ENCODE peak calls at places on chromosomes 16 and 17, in eight cellular contexts. I is H1, N is colonic mucosa, V is brain microvascular endothelial cell, H is fibroblast of the aortic adventitia, C is Caco-2, T is cardiac fibroblast, O is cardiac muscle cell. F is an unnamed sample.

GRCh38 chr17:77959216-77959925 is 868 bp downstream of the TNRC6C start:
- DNase-seq in O (peak), N (no peak), V (peak), I (peak), C (no peak), H (peak), T (peak), F (no peak)

GRCh38 chr17:61486135-61487120 is 34.2 kb downstream of the TBX4 start:
- DNase-seq in O (peak), V (no peak), C (no peak), T (no peak), N (no peak), I (no peak), H (no peak), F (no peak)

GRCh38 chr17:45320349-45320930 is 3.6 kb upstream of the MAP3K14 start:
- DNase-seq in V (peak), H (peak), T (peak), I (no peak), N (no peak), O (no peak), C (no peak), F (peak)

GRCh38 chr16:62077998-62078397 is 41.8 kb upstream of the CDH8 start:
- DNase-seq in V (peak), O (peak), I (peak), H (no peak), N (no peak), C (peak), T (peak), F (peak)

GRCh38 chr16:47198180-47198575 is 54.4 kb upstream of the NETO2 start:
- DNase-seq in V (no peak), I (no peak), O (no peak), T (peak), C (no peak), H (no peak), N (no peak), F (no peak)

GRCh38 chr17:57442401-57442823 is 186.1 kb downstream of the MSI2 start:
- DNase-seq in V (peak), C (no peak), N (no peak), O (no peak), I (no peak), T (no peak), H (no peak), F (no peak)

GRCh38 chr17:35889818-35890773 is 9.9 kb upstream of the CCL5 start:
- DNase-seq in O (peak), C (no peak), V (peak), H (peak), T (peak), N (no peak), I (no peak), F (peak)

GRCh38 chr16:56606071-56606687 is 2.2 kb upstream of the MT2A start:
- DNase-seq in O (no peak), V (peak), N (peak), C (no peak), I (no peak), H (peak), T (peak), F (no peak)

GRCh38 chr16:2836646-2837508 is 6.8 kb downstream of the ZG16B start:
- DNase-seq in N (no peak), V (no peak), I (no peak), H (peak), C (no peak), O (no peak), T (no peak), F (no peak)

GRCh38 chr16:1941924-1942809 is 832 bp downstream of the MSRB1 start:
- DNase-seq in C (no peak), T (peak), I (no peak), H (no peak), O (no peak), V (no peak), N (peak), F (peak)

GRCh38 chr16:53849994-53850393 is 146.0 kb downstream of the FTO start:
- DNase-seq in H (no peak), N (no peak), O (no peak), T (no peak), I (no peak), V (no peak), C (no peak), F (no peak)

GRCh38 chr17:39926135-39926587 is 1.2 kb downstream of the ORMDL3 start:
- DNase-seq in T (no peak), V (no peak), C (no peak), H (no peak), N (no peak), O (peak), I (no peak), F (no peak)

GRCh38 chr16:89257281-89257731 is 39.8 kb downstream of the ZNF778 start:
- DNase-seq in V (no peak), O (no peak), C (no peak), I (peak), H (no peak), T (no peak), N (no peak), F (no peak)

GRCh38 chr17:75346906-75347305 is 57.7 kb upstream of the SLC25A19 start:
- DNase-seq in V (peak), C (peak), I (no peak), H (peak), N (no peak), T (no peak), O (no peak), F (peak)

DNA sequence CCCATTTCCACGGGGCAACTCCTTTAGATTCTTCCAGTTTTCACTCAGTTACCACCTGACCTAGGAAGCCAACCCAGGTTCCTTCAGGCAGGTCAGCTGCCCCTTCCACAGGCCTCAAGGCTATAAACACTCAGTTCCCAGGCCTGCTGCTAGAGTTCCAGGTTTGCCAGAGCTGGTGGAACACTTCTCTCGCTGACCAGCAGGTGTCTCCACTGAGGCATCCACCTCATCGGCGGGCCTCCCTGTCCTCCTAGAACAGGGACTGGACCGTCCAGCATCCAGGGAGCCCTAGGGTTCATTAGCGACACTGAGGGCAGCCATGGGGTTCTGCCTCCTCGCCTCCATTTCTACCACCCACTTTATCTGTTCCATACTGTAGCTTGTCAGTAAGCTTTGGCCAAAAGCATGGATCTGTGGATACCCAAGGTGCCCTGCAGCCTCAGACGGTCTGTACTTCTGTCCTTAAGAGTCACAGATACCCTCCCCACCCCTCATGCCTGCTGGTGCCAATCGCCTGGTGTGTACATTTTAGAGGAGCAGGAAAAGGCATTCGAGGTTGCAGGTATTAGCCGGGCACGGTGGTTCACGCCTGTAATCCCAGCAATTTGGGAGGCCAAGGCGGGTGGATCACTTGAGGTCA is 29.0 kb downstream of the PIMREG start:
- DNase-seq in V (peak), O (peak), H (peak), N (peak), C (peak), I (peak), T (peak), F (peak)
- TF ChIP-seq CTCF in V (peak), O (peak), H (peak), N (peak), C (peak), I (peak), T (peak), F (peak)

GRCh38 chr17:69560987-69561441 is 146.5 kb downstream of the MAP2K6 start:
- DNase-seq in O (peak), I (no peak), N (no peak), C (no peak), T (peak), V (no peak), H (no peak), F (peak)

GRCh38 chr17:69567130-69567529 is 152.6 kb downstream of the MAP2K6 start:
- DNase-seq in V (no peak), N (no peak), T (no peak), H (no peak), O (peak), C (no peak), I (no peak), F (peak)

GRCh38 chr17:69561462-69561861 is 147.0 kb downstream of the MAP2K6 start:
- DNase-seq in T (peak), I (no peak), O (no peak), C (no peak), V (no peak), N (no peak), H (no peak), F (no peak)

GRCh38 chr17:69565447-69565846 is 150.9 kb downstream of the MAP2K6 start:
- DNase-seq in N (no peak), V (no peak), H (no peak), I (no peak), T (no peak), O (no peak), C (no peak), F (no peak)
- H3K4me3 ChIP-seq in N (no peak), V (no peak), H (no peak), I (no peak), T (no peak), O (no peak), C (no peak), F (no peak)

GRCh38 chr17:18327556-18327955 is 12.5 kb downstream of the SMCR8 start:
- DNase-seq in N (no peak), O (no peak), I (no peak), V (no peak), T (no peak), H (no peak), C (no peak), F (no peak)

GRCh38 chr17:18332909-18333489 is 17.9 kb downstream of the SMCR8 start:
- DNase-seq in V (no peak), H (no peak), N (no peak), T (peak), C (no peak), I (no peak), O (no peak), F (peak)

GRCh38 chr17:18328643-18329204 is 13.6 kb downstream of the SMCR8 start:
- DNase-seq in N (no peak), I (no peak), O (no peak), T (no peak), H (no peak), C (no peak), V (no peak), F (no peak)

GRCh38 chr17:18327093-18327492 is 12.0 kb downstream of the SMCR8 start:
- DNase-seq in T (no peak), H (no peak), C (no peak), I (no peak), V (no peak), N (no peak), O (no peak), F (no peak)

DNA sequence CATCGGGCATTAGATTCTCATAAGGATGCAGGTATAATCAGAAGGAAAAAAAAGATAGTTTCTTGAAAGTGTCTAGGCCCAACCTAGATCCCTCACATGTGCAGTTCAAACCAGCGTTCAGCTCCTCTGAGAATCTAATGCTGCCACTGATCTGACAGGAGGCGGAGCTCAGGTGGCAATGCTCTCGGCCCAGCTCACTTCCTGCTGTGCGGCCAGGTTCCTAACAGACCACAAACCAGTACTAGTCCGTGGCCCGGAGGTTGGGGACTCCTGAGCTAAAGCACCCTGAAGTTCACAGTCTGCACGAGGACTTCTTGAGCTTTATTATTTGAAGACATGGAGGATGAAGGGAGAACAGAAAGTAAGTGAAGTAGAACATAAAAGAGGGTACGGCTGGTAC is 16.8 kb downstream of the SMCR8 start:
- DNase-seq in N (no peak), O (no peak), H (no peak), V (no peak), C (no peak), I (no peak), T (no peak), F (no peak)
- TF ChIP-seq CTCF in N (no peak), O (no peak), H (no peak), V (no peak), C (no peak), I (no peak), T (no peak), F (no peak)

GRCh38 chr17:48613862-48614694 is 1.0 kb downstream of the HOXB8 start:
- DNase-seq in T (no peak), C (no peak), N (no peak), V (no peak), I (no peak), H (no peak), O (no peak), F (no peak)
- H3K4me3 ChIP-seq in T (no peak), C (peak), N (peak), V (peak), I (no peak), H (no peak), O (no peak), F (peak)

GRCh38 chr17:72850410-72850809 is 242.1 kb downstream of the SLC39A11 start:
- DNase-seq in C (no peak), O (no peak), N (no peak), I (no peak), V (peak), H (peak), T (peak), F (peak)

GRCh38 chr17:72843591-72843990 is 248.9 kb downstream of the SLC39A11 start:
- DNase-seq in I (no peak), V (no peak), C (peak), T (no peak), H (no peak), N (no peak), O (no peak), F (no peak)

DNA sequence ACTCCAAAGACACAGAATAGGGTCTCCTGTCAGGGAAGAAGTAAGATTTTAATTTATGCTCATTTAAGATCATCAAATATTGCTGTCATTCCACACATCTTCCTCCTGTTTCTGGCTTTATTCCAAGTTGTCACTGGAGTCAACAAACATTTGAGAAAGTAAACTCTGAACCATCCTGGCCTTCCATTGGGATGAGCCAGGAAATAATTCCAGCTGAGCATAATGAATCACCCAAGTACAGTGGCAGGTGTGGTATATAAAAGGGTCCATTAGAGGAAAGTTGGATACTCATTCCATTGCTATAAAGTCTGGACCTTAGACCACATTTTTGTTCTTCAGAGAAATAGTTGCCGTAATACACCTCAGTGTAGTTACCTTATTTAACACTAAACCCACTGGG is 246.1 kb downstream of the SLC39A11 start:
- DNase-seq in H (no peak), N (no peak), T (no peak), C (no peak), I (no peak), O (no peak), V (no peak), F (no peak)
- TF ChIP-seq CTCF in H (no peak), N (no peak), T (no peak), C (no peak), I (no peak), O (no peak), V (no peak), F (no peak)

GRCh38 chr17:66836063-66837005 is 1.4 kb downstream of the CACNG5 start:
- DNase-seq in H (no peak), T (no peak), C (peak), N (no peak), O (no peak), I (no peak), V (no peak), F (no peak)

GRCh38 chr17:66834919-66835454 is at the start of gene CACNG5:
- DNase-seq in O (peak), I (peak), V (no peak), T (no peak), N (no peak), C (peak), H (no peak), F (no peak)

GRCh38 chr17:66833201-66833600 is 1.7 kb upstream of the CACNG5 start:
- DNase-seq in N (no peak), I (no peak), V (no peak), O (no peak), T (no peak), C (peak), H (no peak), F (no peak)

GRCh38 chr17:66835476-66835875 is 559 bp downstream of the CACNG5 start:
- DNase-seq in T (no peak), H (no peak), N (no peak), O (no peak), V (no peak), C (peak), I (no peak), F (no peak)

GRCh38 chr17:66834426-66834918 is 445 bp upstream of the CACNG5 start:
- DNase-seq in V (no peak), I (no peak), O (no peak), N (no peak), C (no peak), H (no peak), T (no peak), F (no peak)
- H3K4me3 ChIP-seq in V (no peak), I (peak), O (peak), N (no peak), C (peak), H (no peak), T (no peak), F (no peak)